ENCODE peak calls at places on chromosomes 5 and 9, in four cellular contexts. E is prostate gland, L is KBM-7, R is erythroblast. J is an unnamed sample.

GRCh38 chr5:142863856-142864255 is 93.7 kb downstream of the ARHGAP26 start:
- DNase-seq in E (no peak), L (no peak), R (no peak), J (no peak)

GRCh38 chr5:178206166-178207101 is 2.1 kb downstream of the HNRNPAB start:
- DNase-seq in E (no peak), L (no peak), R (peak), J (peak)

GRCh38 chr5:167245871-167246270 is 1045.6 kb upstream of the WWC1 start:
- DNase-seq in E (no peak), L (no peak), R (no peak), J (no peak)

GRCh38 chr5:69484891-69485290 is 7.7 kb upstream of the OCLN start:
- DNase-seq in E (no peak), L (no peak), R (no peak), J (no peak)

GRCh38 chr9:2494571-2494970 is 127.0 kb upstream of the VLDLR start:
- DNase-seq in E (no peak), L (no peak), R (no peak), J (no peak)

GRCh38 chr5:112142769-112143270 is 276.3 kb downstream of the EPB41L4A start:
- DNase-seq in E (no peak), L (no peak), R (no peak), J (no peak)

GRCh38 chr5:7976411-7977190 is 107.7 kb downstream of the MTRR start:
- DNase-seq in E (no peak), L (no peak), R (no peak), J (no peak)

GRCh38 chr5:93512799-93513198 is 68.2 kb downstream of the NR2F1-AS1 start:
- DNase-seq in E (no peak), L (no peak), R (no peak), J (no peak)

GRCh38 chr9:127523312-127523851 is 72.1 kb downstream of the LRSAM1 start:
- DNase-seq in E (no peak), L (peak), R (peak), J (no peak)

GRCh38 chr5:80754900-80755299 is 100.1 kb upstream of the DHFR start:
- DNase-seq in E (no peak), L (peak), R (no peak), J (no peak)

GRCh38 chr5:43661102-43661501 is 58.1 kb downstream of the NNT start:
- DNase-seq in E (peak), L (peak), R (peak), J (no peak)

GRCh38 chr5:31153523-31153922 is 40.0 kb upstream of the CDH6 start:
- DNase-seq in E (no peak), L (no peak), R (no peak), J (no peak)

GRCh38 chr9:28064241-28064640 is 491.0 kb upstream of the C9orf72 start:
- DNase-seq in E (no peak), L (no peak), R (no peak), J (no peak)